ENCODE peak calls at places on chromosomes 5 and 9, in nine cellular contexts. R, W, U, B, Q, N, D, M and S are unnamed samples.

GRCh38 chr5:130532786-130533185 is 628.5 kb downstream of the CHSY3 start:
- DNase-seq in N (no peak), R (no peak), Q (peak; percentile 43), M (no peak), D (no peak), B (no peak), U (no peak), W (no peak), S (no peak)

GRCh38 chr5:22780756-22781155 is 72.4 kb downstream of the CDH12 start:
- DNase-seq in R (no peak), B (no peak), Q (no peak), U (no peak), W (no peak), D (no peak), N (no peak), M (no peak), S (no peak)

GRCh38 chr5:16992006-16992405 is 55.9 kb upstream of the MYO10 start:
- DNase-seq in W (no peak), B (no peak), M (no peak), R (no peak), N (no peak), U (no peak), Q (no peak), D (no peak), S (peak; percentile 96)

GRCh38 chr9:127457191-127457878 is 6.0 kb downstream of the LRSAM1 start:
- DNase-seq in M (no peak), U (peak; percentile 72), D (no peak), R (no peak), B (no peak), N (no peak), Q (no peak), W (no peak), S (no peak)

GRCh38 chr5:13606051-13606450 is 338.4 kb downstream of the DNAH5 start:
- DNase-seq in W (no peak), D (no peak), N (no peak), R (no peak), U (no peak), M (no peak), Q (no peak), B (no peak), S (peak; percentile 73)

GRCh38 chr5:93058309-93058708 is 522.7 kb downstream of the NR2F1-AS1 start:
- DNase-seq in B (no peak), R (no peak), N (no peak), Q (peak; percentile 94), M (no peak), U (no peak), D (no peak), W (no peak), S (no peak)

GRCh38 chr9:127033059-127033458 is 89.4 kb downstream of the ANGPTL2 start:
- DNase-seq in M (no peak), W (no peak), R (no peak), D (no peak), B (no peak), N (no peak), U (no peak), Q (no peak), S (no peak)

GRCh38 chr9:38359689-38360385 is 32.7 kb upstream of the ALDH1B1 start:
- DNase-seq in R (no peak), M (no peak), Q (no peak), B (no peak), D (no peak), N (no peak), W (no peak), U (no peak), S (no peak)

GRCh38 chr5:122300374-122300773 is 11.7 kb upstream of the SNCAIP start:
- DNase-seq in M (no peak), R (no peak), Q (no peak), U (no peak), D (no peak), B (no peak), W (no peak), N (no peak), S (no peak)

GRCh38 chr5:38831117-38831516 is 14.7 kb upstream of the OSMR start:
- DNase-seq in M (no peak), N (no peak), W (no peak), D (no peak), B (no peak), R (no peak), U (no peak), Q (no peak), S (no peak)

GRCh38 chr5:6162175-6162574 is 216.2 kb downstream of the MED10 start:
- DNase-seq in W (no peak), N (no peak), R (no peak), U (no peak), B (no peak), Q (no peak), M (no peak), D (no peak), S (no peak)

GRCh38 chr5:172902497-172903472 is 56.4 kb upstream of the RPL26L1 start:
- DNase-seq in B (peak; percentile 66), D (peak; percentile 62), M (peak; percentile 81), U (peak; percentile 88), Q (peak; percentile 83), N (no peak), W (peak; percentile 19), R (peak; percentile 86), S (peak; percentile 26)

GRCh38 chr5:40716000-40716399 is 36.3 kb downstream of the PTGER4 start:
- DNase-seq in N (peak; percentile 12), B (no peak), U (peak; percentile 16), Q (peak; percentile 9), R (no peak), D (no peak), M (no peak), W (peak; percentile 33), S (peak; percentile 15)

GRCh38 chr5:9168791-9169611 is 376.9 kb downstream of the SEMA5A start:
- DNase-seq in N (no peak), B (no peak), R (no peak), U (no peak), M (no peak), Q (peak; percentile 56), D (no peak), W (no peak), S (no peak)

GRCh38 chr5:38467353-38468040 is 88.9 kb downstream of the LIFR start:
- DNase-seq in U (peak; percentile 63), R (no peak), W (no peak), D (no peak), M (no peak), B (peak; percentile 47), Q (peak; percentile 78), N (no peak), S (no peak)

GRCh38 chr9:77025146-77025545 is 5.7 kb downstream of the FOXB2 start:
- DNase-seq in U (no peak), B (no peak), D (no peak), W (no peak), M (no peak), R (no peak), N (no peak), Q (no peak), S (no peak)

GRCh38 chr5:151596839-151597539 is 5.9 kb upstream of the FAT2 start:
- DNase-seq in U (peak; percentile 83), M (no peak), N (no peak), W (no peak), Q (no peak), B (no peak), R (peak; percentile 84), D (peak; percentile 60), S (no peak)

GRCh38 chr9:4137755-4138154 is 162.1 kb downstream of the GLIS3 start:
- DNase-seq in W (peak; percentile 7), N (no peak), Q (peak; percentile 93), B (no peak), D (no peak), M (no peak), U (no peak), R (no peak), S (peak; percentile 65)

GRCh38 chr9:80678906-80679305 is 1010.4 kb downstream of the TLE1 start:
- DNase-seq in Q (no peak), R (no peak), D (no peak), U (no peak), W (no peak), M (no peak), N (no peak), B (no peak), S (no peak)

GRCh38 chr9:40927851-40928802 is 200.4 kb downstream of the FOXD4L6 start:
- DNase-seq in D (no peak), U (no peak), M (no peak), N (no peak), Q (no peak), B (no peak), R (no peak), W (no peak), S (no peak)

GRCh38 chr5:55172051-55172899 is 702 bp downstream of the CDC20B start:
- DNase-seq in W (peak; percentile 92), M (no peak), R (peak; percentile 77), N (peak; percentile 81), D (peak; percentile 49), B (no peak), U (peak; percentile 79), Q (peak; percentile 70), S (peak; percentile 57)